ENCODE peak calls at places on chromosomes 3 and 15, in five cellular contexts. One of them, this sample, is unnamed.

GRCh38 chr3:184155644-184156521 is 706 bp downstream of the DVL3 start:
- DNase-seq in lung: no peak
- DNase-seq in Peyer's patch: peak
- DNase-seq in transverse colon: peak
- DNase-seq in SK-N-SH: peak
- DNase-seq in this sample: no peak

GRCh38 chr3:36372534-36372935 is 7.8 kb upstream of the STAC start:
- DNase-seq in lung: no peak
- DNase-seq in Peyer's patch: no peak
- DNase-seq in transverse colon: no peak
- DNase-seq in SK-N-SH: no peak
- DNase-seq in this sample: no peak

GRCh38 chr3:147975165-147975564 is 566.0 kb downstream of the ZIC1 start:
- DNase-seq in lung: no peak
- DNase-seq in Peyer's patch: no peak
- DNase-seq in transverse colon: no peak
- DNase-seq in SK-N-SH: no peak
- DNase-seq in this sample: no peak

GRCh38 chr3:195441476-195441970 is 1.3 kb downstream of the ACAP2 start:
- DNase-seq in lung: no peak
- DNase-seq in Peyer's patch: no peak
- DNase-seq in transverse colon: peak
- DNase-seq in SK-N-SH: peak
- DNase-seq in this sample: no peak

GRCh38 chr3:107962946-107963345 is 127.9 kb downstream of the CD47 start:
- DNase-seq in lung: no peak
- DNase-seq in Peyer's patch: no peak
- DNase-seq in transverse colon: no peak
- DNase-seq in SK-N-SH: no peak
- DNase-seq in this sample: no peak

GRCh38 chr3:4825572-4826236 is 153.5 kb upstream of the BHLHE40 start:
- DNase-seq in lung: peak
- DNase-seq in Peyer's patch: no peak
- DNase-seq in transverse colon: peak
- DNase-seq in SK-N-SH: no peak
- DNase-seq in this sample: no peak

GRCh38 chr3:158801200-158801599 is 654 bp upstream of the MFSD1 start:
- DNase-seq in lung: no peak
- DNase-seq in Peyer's patch: no peak
- DNase-seq in transverse colon: peak
- DNase-seq in SK-N-SH: peak
- DNase-seq in this sample: no peak

GRCh38 chr3:105842943-105843342 is 25.9 kb downstream of the CBLB start:
- DNase-seq in lung: no peak
- DNase-seq in Peyer's patch: no peak
- DNase-seq in transverse colon: no peak
- DNase-seq in SK-N-SH: no peak
- DNase-seq in this sample: no peak

GRCh38 chr3:168073842-168074311 is 21.8 kb downstream of the GOLIM4 start:
- DNase-seq in lung: no peak
- DNase-seq in Peyer's patch: no peak
- DNase-seq in transverse colon: no peak
- DNase-seq in SK-N-SH: no peak
- DNase-seq in this sample: no peak

GRCh38 chr3:47436180-47436579 is 39.6 kb downstream of the SCAP start:
- DNase-seq in lung: no peak
- DNase-seq in Peyer's patch: peak
- DNase-seq in transverse colon: no peak
- DNase-seq in SK-N-SH: no peak
- DNase-seq in this sample: no peak

GRCh38 chr3:55659023-55659355 is 171.9 kb upstream of the WNT5A start:
- DNase-seq in lung: no peak
- DNase-seq in Peyer's patch: no peak
- DNase-seq in transverse colon: no peak
- DNase-seq in SK-N-SH: no peak
- DNase-seq in this sample: no peak

GRCh38 chr3:190319660-190320059 is 2.6 kb downstream of the CLDN1 start:
- DNase-seq in lung: peak
- DNase-seq in Peyer's patch: no peak
- DNase-seq in transverse colon: no peak
- DNase-seq in SK-N-SH: no peak
- DNase-seq in this sample: no peak

GRCh38 chr3:46670891-46671427 is 22.5 kb downstream of the ALS2CL start:
- DNase-seq in lung: no peak
- DNase-seq in Peyer's patch: no peak
- DNase-seq in transverse colon: peak
- DNase-seq in SK-N-SH: peak
- DNase-seq in this sample: no peak

GRCh38 chr15:66912001-66912400 is 153.4 kb upstream of the SMAD3 start:
- DNase-seq in lung: no peak
- DNase-seq in Peyer's patch: no peak
- DNase-seq in transverse colon: no peak
- DNase-seq in SK-N-SH: no peak
- DNase-seq in this sample: no peak

GRCh38 chr3:171446801-171447578 is 13.2 kb downstream of the TNIK start:
- DNase-seq in lung: no peak
- DNase-seq in Peyer's patch: no peak
- DNase-seq in transverse colon: no peak
- DNase-seq in SK-N-SH: no peak
- DNase-seq in this sample: no peak

GRCh38 chr3:22360977-22361376 is 610.0 kb upstream of the ZNF385D start:
- DNase-seq in lung: no peak
- DNase-seq in Peyer's patch: no peak
- DNase-seq in transverse colon: no peak
- DNase-seq in SK-N-SH: no peak
- DNase-seq in this sample: no peak

GRCh38 chr3:45491344-45491743 is 103.0 kb downstream of the LARS2 start:
- DNase-seq in lung: no peak
- DNase-seq in Peyer's patch: no peak
- DNase-seq in transverse colon: no peak
- DNase-seq in SK-N-SH: no peak
- DNase-seq in this sample: no peak

GRCh38 chr3:31534036-31534435 is 1.3 kb downstream of the STT3B start:
- DNase-seq in lung: no peak
- DNase-seq in Peyer's patch: no peak
- DNase-seq in transverse colon: no peak
- DNase-seq in SK-N-SH: peak
- DNase-seq in this sample: no peak

GRCh38 chr15:66682246-66682645 is 19.8 kb upstream of the SMAD6 start:
- DNase-seq in lung: no peak
- DNase-seq in Peyer's patch: no peak
- DNase-seq in transverse colon: no peak
- DNase-seq in SK-N-SH: no peak
- DNase-seq in this sample: no peak

GRCh38 chr3:47362704-47363103 is 18.1 kb upstream of the PTPN23 start:
- DNase-seq in lung: no peak
- DNase-seq in Peyer's patch: no peak
- DNase-seq in transverse colon: no peak
- DNase-seq in SK-N-SH: no peak
- DNase-seq in this sample: no peak

GRCh38 chr3:81425198-81425868 is 336.1 kb downstream of the GBE1 start:
- DNase-seq in lung: no peak
- DNase-seq in Peyer's patch: no peak
- DNase-seq in transverse colon: no peak
- DNase-seq in SK-N-SH: no peak
- DNase-seq in this sample: no peak

GRCh38 chr3:15771444-15771843 is 26.3 kb downstream of the ANKRD28 start:
- DNase-seq in lung: no peak
- DNase-seq in Peyer's patch: no peak
- DNase-seq in transverse colon: no peak
- DNase-seq in SK-N-SH: no peak
- DNase-seq in this sample: no peak

GRCh38 chr3:127197300-127198150 is 4.6 kb downstream of the PRR23E start:
- DNase-seq in lung: peak
- DNase-seq in Peyer's patch: no peak
- DNase-seq in transverse colon: no peak
- DNase-seq in SK-N-SH: no peak
- DNase-seq in this sample: no peak

GRCh38 chr15:31440754-31441298 is 114.2 kb downstream of the KLF13 start:
- DNase-seq in lung: no peak
- DNase-seq in Peyer's patch: peak
- DNase-seq in transverse colon: peak
- DNase-seq in SK-N-SH: peak
- DNase-seq in this sample: no peak

GRCh38 chr3:72567976-72568560 is 280.2 kb downstream of the SHQ1 start:
- DNase-seq in lung: no peak
- DNase-seq in Peyer's patch: no peak
- DNase-seq in transverse colon: peak
- DNase-seq in SK-N-SH: no peak
- DNase-seq in this sample: no peak

GRCh38 chr3:49717539-49718418 is 1.7 kb downstream of the AMIGO3 start:
- DNase-seq in lung: no peak
- DNase-seq in Peyer's patch: no peak
- DNase-seq in transverse colon: no peak
- DNase-seq in SK-N-SH: peak
- DNase-seq in this sample: peak

GRCh38 chr3:144585408-144585807 is 613.8 kb downstream of the DIPK2A start:
- DNase-seq in lung: no peak
- DNase-seq in Peyer's patch: no peak
- DNase-seq in transverse colon: no peak
- DNase-seq in SK-N-SH: no peak
- DNase-seq in this sample: no peak
- TF ChIP-seq CTCF in lung: no peak
- TF ChIP-seq CTCF in Peyer's patch: no peak
- TF ChIP-seq CTCF in transverse colon: no peak
- TF ChIP-seq CTCF in SK-N-SH: no peak
- TF ChIP-seq CTCF in this sample: no peak

DNA sequence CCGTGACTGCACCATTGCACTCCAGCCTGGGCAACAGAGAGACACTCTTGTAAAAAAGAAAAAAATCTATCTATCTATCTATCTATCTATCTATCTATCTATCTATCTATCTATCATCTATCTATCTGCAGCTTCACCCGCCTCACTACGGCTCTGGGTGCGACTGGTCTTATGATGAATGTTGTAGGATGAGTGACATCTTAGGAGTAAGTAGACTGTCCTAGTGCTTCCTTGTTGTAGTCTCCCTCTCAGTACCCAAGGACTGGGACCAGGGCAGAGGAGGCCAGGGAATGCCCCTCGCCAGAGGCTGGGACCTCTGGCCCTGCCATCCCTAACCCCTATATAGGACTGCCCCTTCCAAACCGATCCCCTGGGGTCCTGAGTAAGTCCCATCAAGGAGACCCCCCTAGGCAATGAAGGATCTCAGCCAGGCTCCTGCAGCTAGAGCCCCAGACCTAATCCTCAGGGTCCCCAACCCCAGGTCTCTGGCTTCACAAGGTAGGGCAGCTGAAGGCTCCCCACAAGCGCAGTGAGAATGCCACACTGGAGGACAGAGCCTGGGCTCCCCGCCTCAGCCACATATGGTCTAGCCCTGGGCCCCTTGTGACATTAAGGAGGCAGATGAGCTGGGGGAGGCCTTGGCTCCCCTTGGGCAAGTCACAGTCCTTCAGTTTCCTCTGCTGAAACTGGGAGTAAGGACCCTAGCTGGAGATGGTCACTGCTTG is 880 bp upstream of the SEC13 start:
- DNase-seq in lung: no peak
- DNase-seq in Peyer's patch: no peak
- DNase-seq in transverse colon: no peak
- DNase-seq in SK-N-SH: no peak
- DNase-seq in this sample: no peak
- TF ChIP-seq CTCF in lung: no peak
- TF ChIP-seq CTCF in Peyer's patch: no peak
- TF ChIP-seq CTCF in transverse colon: no peak
- TF ChIP-seq CTCF in SK-N-SH: no peak
- TF ChIP-seq CTCF in this sample: no peak

DNA sequence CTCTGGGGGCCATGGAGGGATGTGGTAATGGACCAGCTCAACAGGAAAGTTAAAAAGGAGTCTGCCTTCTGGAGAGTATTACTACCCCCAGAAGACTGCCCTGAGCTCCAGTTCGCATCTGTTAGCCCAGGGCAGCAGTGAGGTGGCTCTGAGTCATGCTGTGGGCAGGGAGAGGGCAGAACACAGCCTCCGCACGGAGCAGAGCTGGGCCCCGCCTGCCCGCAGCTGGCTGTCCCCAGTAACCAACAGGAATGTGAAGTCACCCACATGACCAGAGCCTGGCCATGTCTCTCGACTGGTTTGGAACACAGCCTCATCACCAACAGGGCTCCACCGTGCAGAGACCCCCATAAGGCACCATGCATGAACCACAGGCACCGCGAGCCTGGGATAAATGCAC is 62.1 kb downstream of the CYFIP1 start:
- DNase-seq in lung: no peak
- DNase-seq in Peyer's patch: no peak
- DNase-seq in transverse colon: no peak
- DNase-seq in SK-N-SH: no peak
- DNase-seq in this sample: no peak
- TF ChIP-seq CTCF in lung: no peak
- TF ChIP-seq CTCF in Peyer's patch: no peak
- TF ChIP-seq CTCF in transverse colon: no peak
- TF ChIP-seq CTCF in SK-N-SH: no peak
- TF ChIP-seq CTCF in this sample: no peak

DNA sequence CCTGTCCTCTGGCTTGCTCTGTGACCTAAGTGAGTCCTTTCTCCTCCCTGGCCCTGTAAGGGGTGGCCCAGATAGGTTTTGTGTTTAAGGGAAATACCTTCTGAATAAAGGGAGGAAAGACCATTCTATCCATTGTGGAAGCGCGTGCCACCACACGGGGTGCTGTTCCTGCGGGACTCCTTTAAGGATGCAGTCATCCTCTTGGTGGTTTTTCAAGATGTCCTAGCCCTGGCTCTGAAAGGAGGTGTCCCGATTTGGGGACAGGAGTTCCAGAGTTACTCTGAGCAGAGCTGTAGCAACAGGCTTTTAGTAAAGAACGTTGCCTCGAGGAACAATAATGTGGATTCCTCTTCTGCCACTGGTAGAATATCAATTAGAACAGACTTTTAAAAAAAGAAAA is 9.6 kb downstream of the SLC6A6 start:
- DNase-seq in lung: no peak
- DNase-seq in Peyer's patch: no peak
- DNase-seq in transverse colon: no peak
- DNase-seq in SK-N-SH: no peak
- DNase-seq in this sample: no peak
- TF ChIP-seq CTCF in lung: no peak
- TF ChIP-seq CTCF in Peyer's patch: no peak
- TF ChIP-seq CTCF in transverse colon: no peak
- TF ChIP-seq CTCF in SK-N-SH: peak
- TF ChIP-seq CTCF in this sample: peak

GRCh38 chr3:129593230-129593594 is 13.3 kb downstream of the PLXND1 start:
- DNase-seq in lung: no peak
- DNase-seq in Peyer's patch: no peak
- DNase-seq in transverse colon: no peak
- DNase-seq in SK-N-SH: no peak
- DNase-seq in this sample: no peak
- TF ChIP-seq CTCF in lung: no peak
- TF ChIP-seq CTCF in Peyer's patch: no peak
- TF ChIP-seq CTCF in transverse colon: no peak
- TF ChIP-seq CTCF in SK-N-SH: no peak
- TF ChIP-seq CTCF in this sample: no peak

DNA sequence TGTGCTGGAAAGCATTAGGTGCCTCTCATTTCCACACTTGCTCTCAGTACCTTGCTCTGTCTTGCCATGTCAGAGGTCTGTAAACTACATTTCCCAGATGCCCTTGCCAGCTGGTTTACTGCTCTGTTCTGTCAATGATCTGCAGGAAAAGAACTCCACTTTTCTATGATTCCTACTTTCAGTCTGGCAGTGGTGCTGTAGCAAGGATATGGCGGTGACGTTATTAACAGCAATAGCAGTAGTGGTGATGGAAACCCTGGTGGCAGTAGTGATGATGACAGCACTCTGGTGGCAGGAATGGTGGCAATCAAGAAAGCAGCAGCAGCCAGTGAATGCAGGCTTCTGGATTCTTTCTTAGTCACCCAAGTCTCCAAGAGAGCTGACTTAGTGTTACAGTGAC is 665.2 kb downstream of the DIPK2A start:
- DNase-seq in lung: no peak
- DNase-seq in Peyer's patch: no peak
- DNase-seq in transverse colon: no peak
- DNase-seq in SK-N-SH: no peak
- DNase-seq in this sample: no peak
- TF ChIP-seq CTCF in lung: no peak
- TF ChIP-seq CTCF in Peyer's patch: no peak
- TF ChIP-seq CTCF in transverse colon: no peak
- TF ChIP-seq CTCF in SK-N-SH: no peak
- TF ChIP-seq CTCF in this sample: no peak